ENCODE peak calls at places on chromosomes 11 and 22, in five cellular contexts. One of them, this sample, is unnamed.

GRCh38 chr11:113477321-113477720 is 2.1 kb upstream of the DRD2 start:
- DNase-seq in lung: no peak
- DNase-seq in fibroblast of pulmonary artery: no peak
- DNase-seq in fibroblast of villous mesenchyme: peak; percentile 33
- DNase-seq in retinal pigment epithelial cell: no peak
- DNase-seq in this sample: no peak

GRCh38 chr11:123409456-123409801 is 20.6 kb upstream of the GRAMD1B start:
- DNase-seq in lung: no peak
- DNase-seq in fibroblast of pulmonary artery: no peak
- DNase-seq in fibroblast of villous mesenchyme: no peak
- DNase-seq in retinal pigment epithelial cell: no peak
- DNase-seq in this sample: no peak

GRCh38 chr11:94928146-94928995 is 45.0 kb downstream of the CWC15 start:
- DNase-seq in lung: no peak
- DNase-seq in fibroblast of pulmonary artery: no peak
- DNase-seq in fibroblast of villous mesenchyme: no peak
- DNase-seq in retinal pigment epithelial cell: no peak
- DNase-seq in this sample: no peak

GRCh38 chr11:110207089-110207488 is 89.3 kb downstream of the RDX start:
- DNase-seq in lung: no peak
- DNase-seq in fibroblast of pulmonary artery: no peak
- DNase-seq in fibroblast of villous mesenchyme: no peak
- DNase-seq in retinal pigment epithelial cell: no peak
- DNase-seq in this sample: no peak

GRCh38 chr11:75078233-75078632 is 18.4 kb downstream of the OR2AT4 start:
- DNase-seq in lung: no peak
- DNase-seq in fibroblast of pulmonary artery: peak; percentile 11
- DNase-seq in fibroblast of villous mesenchyme: no peak
- DNase-seq in retinal pigment epithelial cell: no peak
- DNase-seq in this sample: no peak

GRCh38 chr11:128915148-128915519 is 24.0 kb downstream of the KCNJ5 start:
- DNase-seq in lung: no peak
- DNase-seq in fibroblast of pulmonary artery: no peak
- DNase-seq in fibroblast of villous mesenchyme: no peak
- DNase-seq in retinal pigment epithelial cell: no peak
- DNase-seq in this sample: no peak

GRCh38 chr22:39314251-39314971 is 5.0 kb downstream of the RPL3 start:
- DNase-seq in lung: no peak
- DNase-seq in fibroblast of pulmonary artery: no peak
- DNase-seq in fibroblast of villous mesenchyme: no peak
- DNase-seq in retinal pigment epithelial cell: no peak
- DNase-seq in this sample: no peak

GRCh38 chr22:32396746-32397145 is 15.3 kb downstream of the RTCB start:
- DNase-seq in lung: peak; percentile 61
- DNase-seq in fibroblast of pulmonary artery: peak; percentile 14
- DNase-seq in fibroblast of villous mesenchyme: peak; percentile 33
- DNase-seq in retinal pigment epithelial cell: peak; percentile 54
- DNase-seq in this sample: no peak

GRCh38 chr22:36775589-36775965 is 342 bp downstream of the IFT27 start:
- DNase-seq in lung: peak; percentile 39
- DNase-seq in fibroblast of pulmonary artery: peak; percentile 13
- DNase-seq in fibroblast of villous mesenchyme: no peak
- DNase-seq in retinal pigment epithelial cell: no peak
- DNase-seq in this sample: no peak

GRCh38 chr22:46846832-46847355 is 84.4 kb downstream of the TBC1D22A start:
- DNase-seq in lung: peak; percentile 18
- DNase-seq in fibroblast of pulmonary artery: no peak
- DNase-seq in fibroblast of villous mesenchyme: no peak
- DNase-seq in retinal pigment epithelial cell: no peak
- DNase-seq in this sample: no peak

GRCh38 chr22:41444360-41445170 is 2.0 kb downstream of the TOB2 start:
- DNase-seq in lung: peak; percentile 93
- DNase-seq in fibroblast of pulmonary artery: peak; percentile 98
- DNase-seq in fibroblast of villous mesenchyme: peak; percentile 99
- DNase-seq in retinal pigment epithelial cell: peak; percentile 93
- DNase-seq in this sample: peak; percentile 71

GRCh38 chr22:41447435-41448188 is 1.0 kb upstream of the TOB2 start:
- DNase-seq in lung: peak; percentile 68
- DNase-seq in fibroblast of pulmonary artery: peak; percentile 61
- DNase-seq in fibroblast of villous mesenchyme: peak; percentile 68
- DNase-seq in retinal pigment epithelial cell: no peak
- DNase-seq in this sample: peak; percentile 27

GRCh38 chr22:41446639-41447434 is at the start of gene TOB2:
- DNase-seq in lung: peak; percentile 94
- DNase-seq in fibroblast of pulmonary artery: peak; percentile 96
- DNase-seq in fibroblast of villous mesenchyme: peak; percentile 97
- DNase-seq in retinal pigment epithelial cell: peak; percentile 85
- DNase-seq in this sample: peak; percentile 83

GRCh38 chr22:41446057-41446501 is 522 bp downstream of the TOB2 start:
- DNase-seq in lung: peak; percentile 45
- DNase-seq in fibroblast of pulmonary artery: no peak
- DNase-seq in fibroblast of villous mesenchyme: peak; percentile 15
- DNase-seq in retinal pigment epithelial cell: no peak
- DNase-seq in this sample: no peak

DNA sequence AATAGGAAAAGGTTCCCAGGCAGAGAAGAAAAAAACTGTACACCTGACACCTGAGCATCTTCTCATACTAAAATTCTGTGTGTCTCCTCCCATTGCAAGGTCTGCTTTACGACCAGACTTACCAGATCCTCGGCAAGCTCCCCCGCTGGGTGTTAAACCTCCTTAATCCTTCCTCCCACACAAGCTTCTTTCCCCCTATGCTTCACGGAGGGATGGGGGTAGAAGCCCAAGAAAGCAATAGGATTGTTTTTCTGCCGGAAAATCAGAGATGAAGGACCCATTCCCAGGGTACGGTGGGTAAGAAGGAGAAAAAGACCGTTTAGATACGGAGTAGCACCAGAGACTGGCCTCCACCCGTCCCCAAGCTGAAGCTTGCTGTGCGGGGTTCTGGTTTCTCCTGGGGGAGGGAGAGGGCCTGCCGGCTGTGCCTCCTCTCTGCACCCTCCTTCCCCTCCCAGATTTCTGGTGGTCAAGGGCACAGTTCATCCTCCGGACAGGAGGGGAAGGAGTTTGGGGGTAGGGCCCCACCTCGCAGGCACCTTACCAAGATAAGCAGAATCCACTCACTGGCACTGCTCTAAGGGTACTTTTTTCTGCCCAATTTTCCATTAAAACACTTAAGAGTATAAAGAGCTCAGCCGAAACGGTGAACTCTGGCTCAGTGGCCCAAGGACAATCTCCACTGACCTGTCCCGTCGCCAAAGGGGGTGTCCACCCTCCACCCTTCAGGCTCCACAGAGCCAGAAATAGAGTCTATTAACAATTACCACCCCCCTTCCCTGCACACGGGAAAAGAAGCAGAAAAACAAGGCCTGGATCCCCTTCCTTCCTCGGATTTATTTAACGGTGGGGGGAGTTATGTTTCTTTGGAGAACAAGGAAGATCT is 1.2 kb downstream of the TOB2 start:
- DNase-seq in lung: peak; percentile 37
- DNase-seq in fibroblast of pulmonary artery: peak; percentile 14
- DNase-seq in fibroblast of villous mesenchyme: peak; percentile 44
- DNase-seq in retinal pigment epithelial cell: no peak
- DNase-seq in this sample: no peak
- TF ChIP-seq CTCF in lung: no peak
- TF ChIP-seq CTCF in fibroblast of pulmonary artery: no peak
- TF ChIP-seq CTCF in fibroblast of villous mesenchyme: no peak
- TF ChIP-seq CTCF in retinal pigment epithelial cell: no peak
- TF ChIP-seq CTCF in this sample: no peak

DNA sequence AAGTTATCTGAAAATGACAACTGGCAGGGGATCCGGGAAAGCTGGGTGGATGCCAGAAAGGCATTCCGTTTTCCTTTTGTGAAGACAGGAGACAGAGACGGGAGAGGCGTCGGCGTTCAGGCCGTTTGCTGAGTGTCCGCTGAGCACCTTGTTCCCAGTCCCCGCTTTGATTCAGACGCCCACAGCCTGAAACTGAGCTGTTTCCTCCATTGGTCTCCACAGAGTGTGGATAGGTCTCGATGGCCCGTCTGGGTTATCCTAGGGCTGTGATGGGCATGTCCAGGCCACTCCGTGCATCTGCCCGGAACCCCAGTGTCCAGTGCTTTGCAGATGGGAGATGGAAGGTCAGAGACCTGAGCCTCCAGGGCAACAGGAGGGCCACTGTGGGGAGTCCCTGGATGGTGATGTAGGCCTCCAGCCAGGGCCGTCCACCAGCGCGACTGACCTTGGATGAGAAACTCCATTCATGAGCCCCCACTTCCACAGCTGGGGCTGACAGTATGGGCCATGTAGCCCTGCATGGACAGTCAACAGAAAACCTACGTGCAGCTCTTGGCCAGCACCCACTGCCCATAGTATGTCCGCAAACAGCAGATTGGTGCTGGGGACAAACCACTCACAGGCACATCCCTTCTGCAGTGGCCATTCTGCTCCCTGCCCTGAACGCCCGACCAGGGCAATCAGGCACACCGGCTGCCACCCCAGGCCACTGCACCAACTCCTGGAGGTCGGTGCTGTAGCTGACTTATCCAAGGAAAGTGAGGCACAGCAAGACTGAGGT is 11.6 kb downstream of the MRGPRF start:
- DNase-seq in lung: no peak
- DNase-seq in fibroblast of pulmonary artery: no peak
- DNase-seq in fibroblast of villous mesenchyme: no peak
- DNase-seq in retinal pigment epithelial cell: no peak
- DNase-seq in this sample: peak; percentile 21
- TF ChIP-seq CTCF in lung: no peak
- TF ChIP-seq CTCF in fibroblast of pulmonary artery: no peak
- TF ChIP-seq CTCF in fibroblast of villous mesenchyme: no peak
- TF ChIP-seq CTCF in retinal pigment epithelial cell: no peak
- TF ChIP-seq CTCF in this sample: no peak

GRCh38 chr11:100584201-100584600 is 102.9 kb upstream of the ARHGAP42 start:
- DNase-seq in lung: no peak
- DNase-seq in fibroblast of pulmonary artery: no peak
- DNase-seq in fibroblast of villous mesenchyme: no peak
- DNase-seq in retinal pigment epithelial cell: no peak
- DNase-seq in this sample: no peak
- TF ChIP-seq CTCF in lung: no peak
- TF ChIP-seq CTCF in fibroblast of pulmonary artery: no peak
- TF ChIP-seq CTCF in fibroblast of villous mesenchyme: no peak
- TF ChIP-seq CTCF in retinal pigment epithelial cell: no peak
- TF ChIP-seq CTCF in this sample: no peak

GRCh38 chr11:69396051-69396947 is 85.2 kb upstream of the LINC01488 start:
- DNase-seq in lung: no peak
- DNase-seq in fibroblast of pulmonary artery: no peak
- DNase-seq in fibroblast of villous mesenchyme: no peak
- DNase-seq in retinal pigment epithelial cell: no peak
- DNase-seq in this sample: no peak
- TF ChIP-seq CTCF in lung: no peak
- TF ChIP-seq CTCF in fibroblast of pulmonary artery: no peak
- TF ChIP-seq CTCF in fibroblast of villous mesenchyme: no peak
- TF ChIP-seq CTCF in retinal pigment epithelial cell: no peak
- TF ChIP-seq CTCF in this sample: no peak

GRCh38 chr11:6315811-6316425 is 4.4 kb downstream of the CAVIN3 start:
- DNase-seq in lung: peak; percentile 53
- DNase-seq in fibroblast of pulmonary artery: peak; percentile 76
- DNase-seq in fibroblast of villous mesenchyme: peak; percentile 69
- DNase-seq in retinal pigment epithelial cell: no peak
- DNase-seq in this sample: peak; percentile 30
- TF ChIP-seq CTCF in lung: peak; percentile 66
- TF ChIP-seq CTCF in fibroblast of pulmonary artery: peak; percentile 98
- TF ChIP-seq CTCF in fibroblast of villous mesenchyme: peak; percentile 96
- TF ChIP-seq CTCF in retinal pigment epithelial cell: peak; percentile 94
- TF ChIP-seq CTCF in this sample: peak; percentile 26